ENCODE peak calls at places on chromosomes 1 and 21, in five cellular contexts. One of them, this sample, is unnamed.
A peak's percentile ranks its signal among the peaks of the same experiment; 100 is the strongest.

GRCh38 chr1:156143765-156144489 is 9.5 kb upstream of the SEMA4A start:
- DNase-seq in HAP-1: no peak
- DNase-seq in NCI-H2081: no peak
- DNase-seq in activated naive CD4-positive, alpha-beta T cell treated with anti-CD3 and anti-CD28 coated beads, Interleukin-2, amount 10 ng/mL, durations not matched to agents 7 days and 5 days: no peak
- DNase-seq in Right ventricle myocardium superior: no peak
- DNase-seq in this sample: no peak

GRCh38 chr1:247373721-247374141 is 42.1 kb upstream of the ZNF496 start:
- DNase-seq in activated naive CD4-positive, alpha-beta T cell treated with anti-CD3 and anti-CD28 coated beads, Interleukin-2, amount 10 ng/mL, durations not matched to agents 7 days and 5 days: peak; percentile 76
- DNase-seq in NCI-H2081: no peak
- DNase-seq in HAP-1: peak; percentile 84
- DNase-seq in Right ventricle myocardium superior: peak; percentile 66
- DNase-seq in this sample: peak; percentile 82

GRCh38 chr1:174931214-174931613 is 68.5 kb upstream of the CACYBP start:
- DNase-seq in HAP-1: no peak
- DNase-seq in Right ventricle myocardium superior: no peak
- DNase-seq in activated naive CD4-positive, alpha-beta T cell treated with anti-CD3 and anti-CD28 coated beads, Interleukin-2, amount 10 ng/mL, durations not matched to agents 7 days and 5 days: no peak
- DNase-seq in NCI-H2081: no peak
- DNase-seq in this sample: no peak

GRCh38 chr1:167797005-167797404 is 75.2 kb downstream of the MPZL1 start:
- DNase-seq in Right ventricle myocardium superior: peak; percentile 81
- DNase-seq in HAP-1: no peak
- DNase-seq in activated naive CD4-positive, alpha-beta T cell treated with anti-CD3 and anti-CD28 coated beads, Interleukin-2, amount 10 ng/mL, durations not matched to agents 7 days and 5 days: no peak
- DNase-seq in NCI-H2081: no peak
- DNase-seq in this sample: no peak

GRCh38 chr21:14987370-14988170 is 77.2 kb downstream of the NRIP1 start:
- DNase-seq in Right ventricle myocardium superior: no peak
- DNase-seq in NCI-H2081: no peak
- DNase-seq in activated naive CD4-positive, alpha-beta T cell treated with anti-CD3 and anti-CD28 coated beads, Interleukin-2, amount 10 ng/mL, durations not matched to agents 7 days and 5 days: no peak
- DNase-seq in HAP-1: no peak
- DNase-seq in this sample: no peak

GRCh38 chr21:35375115-35375514 is 326.0 kb upstream of the RUNX1 start:
- DNase-seq in Right ventricle myocardium superior: no peak
- DNase-seq in HAP-1: no peak
- DNase-seq in activated naive CD4-positive, alpha-beta T cell treated with anti-CD3 and anti-CD28 coated beads, Interleukin-2, amount 10 ng/mL, durations not matched to agents 7 days and 5 days: no peak
- DNase-seq in NCI-H2081: no peak
- DNase-seq in this sample: no peak

GRCh38 chr1:236421022-236421421 is 26.9 kb downstream of the EDARADD start:
- DNase-seq in NCI-H2081: no peak
- DNase-seq in activated naive CD4-positive, alpha-beta T cell treated with anti-CD3 and anti-CD28 coated beads, Interleukin-2, amount 10 ng/mL, durations not matched to agents 7 days and 5 days: no peak
- DNase-seq in Right ventricle myocardium superior: no peak
- DNase-seq in HAP-1: no peak
- DNase-seq in this sample: no peak

GRCh38 chr1:232578681-232579195 is 51.2 kb downstream of the SIPA1L2 start:
- DNase-seq in activated naive CD4-positive, alpha-beta T cell treated with anti-CD3 and anti-CD28 coated beads, Interleukin-2, amount 10 ng/mL, durations not matched to agents 7 days and 5 days: peak; percentile 38
- DNase-seq in NCI-H2081: no peak
- DNase-seq in Right ventricle myocardium superior: no peak
- DNase-seq in HAP-1: no peak
- DNase-seq in this sample: no peak

GRCh38 chr1:175543447-175543846 is 199.9 kb downstream of the TNR start:
- DNase-seq in HAP-1: no peak
- DNase-seq in activated naive CD4-positive, alpha-beta T cell treated with anti-CD3 and anti-CD28 coated beads, Interleukin-2, amount 10 ng/mL, durations not matched to agents 7 days and 5 days: no peak
- DNase-seq in NCI-H2081: no peak
- DNase-seq in Right ventricle myocardium superior: no peak
- DNase-seq in this sample: no peak

GRCh38 chr21:15706686-15707085 is 23.1 kb upstream of the USP25 start:
- DNase-seq in NCI-H2081: no peak
- DNase-seq in Right ventricle myocardium superior: no peak
- DNase-seq in activated naive CD4-positive, alpha-beta T cell treated with anti-CD3 and anti-CD28 coated beads, Interleukin-2, amount 10 ng/mL, durations not matched to agents 7 days and 5 days: no peak
- DNase-seq in HAP-1: no peak
- DNase-seq in this sample: no peak

GRCh38 chr1:50853325-50853724 is 106.7 kb downstream of the FAF1 start:
- DNase-seq in NCI-H2081: no peak
- DNase-seq in activated naive CD4-positive, alpha-beta T cell treated with anti-CD3 and anti-CD28 coated beads, Interleukin-2, amount 10 ng/mL, durations not matched to agents 7 days and 5 days: no peak
- DNase-seq in Right ventricle myocardium superior: no peak
- DNase-seq in HAP-1: no peak
- DNase-seq in this sample: no peak

GRCh38 chr21:8991088-8991907 is 1530.1 kb upstream of the TPTE start:
- DNase-seq in HAP-1: no peak
- DNase-seq in activated naive CD4-positive, alpha-beta T cell treated with anti-CD3 and anti-CD28 coated beads, Interleukin-2, amount 10 ng/mL, durations not matched to agents 7 days and 5 days: no peak
- DNase-seq in NCI-H2081: no peak
- DNase-seq in Right ventricle myocardium superior: no peak
- DNase-seq in this sample: no peak

GRCh38 chr1:7558921-7559869 is 211.9 kb upstream of the VAMP3 start:
- DNase-seq in NCI-H2081: no peak
- DNase-seq in activated naive CD4-positive, alpha-beta T cell treated with anti-CD3 and anti-CD28 coated beads, Interleukin-2, amount 10 ng/mL, durations not matched to agents 7 days and 5 days: no peak
- DNase-seq in Right ventricle myocardium superior: peak; percentile 31
- DNase-seq in HAP-1: no peak
- DNase-seq in this sample: peak; percentile 51

GRCh38 chr1:1628656-1629429 is 3.1 kb upstream of the MMP23B start:
- DNase-seq in HAP-1: no peak
- DNase-seq in activated naive CD4-positive, alpha-beta T cell treated with anti-CD3 and anti-CD28 coated beads, Interleukin-2, amount 10 ng/mL, durations not matched to agents 7 days and 5 days: peak; percentile 57
- DNase-seq in NCI-H2081: no peak
- DNase-seq in Right ventricle myocardium superior: no peak
- DNase-seq in this sample: peak; percentile 77

This sample was measured in activated effector memory CD4-positive, alpha-beta T cell treated with anti-CD3 and anti-CD28 coated beads, Interleukin-2, amount 50 U/mL, for 16 hours.